ENCODE peak calls at places on chromosomes 4 and X, in eight cellular contexts. One of them, this sample, is unnamed.

GRCh38 chr4:147351083-147351787 is 129.7 kb upstream of the EDNRA start:
- DNase-seq in activated CD8-positive, alpha-beta T cell treated with anti-CD3 and anti-CD28 coated beads for 36 hours: no peak
- DNase-seq in GF-D8: no peak
- DNase-seq in WTC11: no peak
- DNase-seq in GM03348: no peak
- DNase-seq in coronary artery: no peak
- DNase-seq in Kasumi-1: no peak
- DNase-seq in nephron progenitor cell: no peak
- DNase-seq in this sample: no peak

GRCh38 chr4:139633195-139633594 is 32.4 kb upstream of the MGST2 start:
- DNase-seq in activated CD8-positive, alpha-beta T cell treated with anti-CD3 and anti-CD28 coated beads for 36 hours: no peak
- DNase-seq in GF-D8: no peak
- DNase-seq in WTC11: no peak
- DNase-seq in GM03348: no peak
- DNase-seq in coronary artery: no peak
- DNase-seq in Kasumi-1: no peak
- DNase-seq in nephron progenitor cell: no peak
- DNase-seq in this sample: no peak

GRCh38 chr4:59818656-59819055 is 1381.5 kb upstream of the ADGRL3 start:
- DNase-seq in activated CD8-positive, alpha-beta T cell treated with anti-CD3 and anti-CD28 coated beads for 36 hours: peak
- DNase-seq in GF-D8: no peak
- DNase-seq in WTC11: no peak
- DNase-seq in GM03348: no peak
- DNase-seq in coronary artery: no peak
- DNase-seq in Kasumi-1: peak
- DNase-seq in nephron progenitor cell: no peak
- DNase-seq in this sample: no peak

GRCh38 chr4:95290702-95291101 is 258.1 kb downstream of the UNC5C start:
- DNase-seq in activated CD8-positive, alpha-beta T cell treated with anti-CD3 and anti-CD28 coated beads for 36 hours: no peak
- DNase-seq in GF-D8: no peak
- DNase-seq in WTC11: no peak
- DNase-seq in GM03348: no peak
- DNase-seq in coronary artery: no peak
- DNase-seq in Kasumi-1: no peak
- DNase-seq in nephron progenitor cell: no peak
- DNase-seq in this sample: no peak

GRCh38 chrX:74178536-74178935 is 125.4 kb upstream of the ZCCHC13 start:
- DNase-seq in activated CD8-positive, alpha-beta T cell treated with anti-CD3 and anti-CD28 coated beads for 36 hours: no peak
- DNase-seq in GF-D8: no peak
- DNase-seq in WTC11: peak
- DNase-seq in GM03348: no peak
- DNase-seq in coronary artery: no peak
- DNase-seq in Kasumi-1: no peak
- DNase-seq in nephron progenitor cell: peak
- DNase-seq in this sample: no peak

GRCh38 chrX:80335062-80335830 is 85.0 kb upstream of the TENT5D start:
- DNase-seq in activated CD8-positive, alpha-beta T cell treated with anti-CD3 and anti-CD28 coated beads for 36 hours: peak
- DNase-seq in GF-D8: no peak
- DNase-seq in WTC11: peak
- DNase-seq in GM03348: peak
- DNase-seq in coronary artery: no peak
- DNase-seq in Kasumi-1: no peak
- DNase-seq in nephron progenitor cell: no peak
- DNase-seq in this sample: no peak

GRCh38 chr4:98516042-98516440 is 142.4 kb downstream of the TSPAN5 start:
- DNase-seq in activated CD8-positive, alpha-beta T cell treated with anti-CD3 and anti-CD28 coated beads for 36 hours: no peak
- DNase-seq in GF-D8: no peak
- DNase-seq in WTC11: no peak
- DNase-seq in GM03348: peak
- DNase-seq in coronary artery: no peak
- DNase-seq in Kasumi-1: no peak
- DNase-seq in nephron progenitor cell: no peak
- DNase-seq in this sample: no peak

GRCh38 chr4:184762100-184762499 is 28.2 kb upstream of the CENPU start:
- DNase-seq in activated CD8-positive, alpha-beta T cell treated with anti-CD3 and anti-CD28 coated beads for 36 hours: peak
- DNase-seq in GF-D8: no peak
- DNase-seq in WTC11: no peak
- DNase-seq in GM03348: no peak
- DNase-seq in coronary artery: no peak
- DNase-seq in Kasumi-1: no peak
- DNase-seq in nephron progenitor cell: no peak
- DNase-seq in this sample: peak

GRCh38 chr4:14867847-14868246 is 134.4 kb upstream of the CPEB2 start:
- DNase-seq in activated CD8-positive, alpha-beta T cell treated with anti-CD3 and anti-CD28 coated beads for 36 hours: no peak
- DNase-seq in GF-D8: no peak
- DNase-seq in WTC11: no peak
- DNase-seq in GM03348: no peak
- DNase-seq in coronary artery: no peak
- DNase-seq in Kasumi-1: no peak
- DNase-seq in nephron progenitor cell: peak
- DNase-seq in this sample: no peak

GRCh38 chr4:53688186-53688790 is 97.0 kb upstream of the LNX1 start:
- DNase-seq in activated CD8-positive, alpha-beta T cell treated with anti-CD3 and anti-CD28 coated beads for 36 hours: peak
- DNase-seq in GF-D8: peak
- DNase-seq in WTC11: no peak
- DNase-seq in GM03348: peak
- DNase-seq in coronary artery: no peak
- DNase-seq in Kasumi-1: peak
- DNase-seq in nephron progenitor cell: no peak
- DNase-seq in this sample: no peak

GRCh38 chrX:136586386-136586785 is 54.4 kb downstream of the VGLL1 start:
- DNase-seq in activated CD8-positive, alpha-beta T cell treated with anti-CD3 and anti-CD28 coated beads for 36 hours: peak
- DNase-seq in GF-D8: no peak
- DNase-seq in WTC11: no peak
- DNase-seq in GM03348: no peak
- DNase-seq in coronary artery: no peak
- DNase-seq in Kasumi-1: peak
- DNase-seq in nephron progenitor cell: no peak
- DNase-seq in this sample: no peak

GRCh38 chr4:113882668-113883067 is 96.8 kb downstream of the ARSJ start:
- DNase-seq in activated CD8-positive, alpha-beta T cell treated with anti-CD3 and anti-CD28 coated beads for 36 hours: no peak
- DNase-seq in GF-D8: no peak
- DNase-seq in WTC11: no peak
- DNase-seq in GM03348: no peak
- DNase-seq in coronary artery: no peak
- DNase-seq in Kasumi-1: no peak
- DNase-seq in nephron progenitor cell: no peak
- DNase-seq in this sample: no peak

GRCh38 chr4:89598602-89599001 is 238.4 kb downstream of the SNCA start:
- DNase-seq in activated CD8-positive, alpha-beta T cell treated with anti-CD3 and anti-CD28 coated beads for 36 hours: no peak
- DNase-seq in GF-D8: no peak
- DNase-seq in WTC11: no peak
- DNase-seq in GM03348: no peak
- DNase-seq in coronary artery: no peak
- DNase-seq in Kasumi-1: peak
- DNase-seq in nephron progenitor cell: no peak
- DNase-seq in this sample: no peak

GRCh38 chr4:2179717-2180116 is 62.2 kb downstream of the HAUS3 start:
- DNase-seq in activated CD8-positive, alpha-beta T cell treated with anti-CD3 and anti-CD28 coated beads for 36 hours: no peak
- DNase-seq in GF-D8: no peak
- DNase-seq in WTC11: no peak
- DNase-seq in GM03348: no peak
- DNase-seq in coronary artery: no peak
- DNase-seq in Kasumi-1: no peak
- DNase-seq in nephron progenitor cell: no peak
- DNase-seq in this sample: no peak

GRCh38 chr4:38574559-38575333 is 89.3 kb upstream of the KLF3 start:
- DNase-seq in activated CD8-positive, alpha-beta T cell treated with anti-CD3 and anti-CD28 coated beads for 36 hours: no peak
- DNase-seq in GF-D8: no peak
- DNase-seq in WTC11: no peak
- DNase-seq in GM03348: no peak
- DNase-seq in coronary artery: no peak
- DNase-seq in Kasumi-1: peak
- DNase-seq in nephron progenitor cell: no peak
- DNase-seq in this sample: no peak

GRCh38 chr4:123848615-123849014 is 452.0 kb downstream of the SPRY1 start:
- DNase-seq in activated CD8-positive, alpha-beta T cell treated with anti-CD3 and anti-CD28 coated beads for 36 hours: no peak
- DNase-seq in GF-D8: no peak
- DNase-seq in WTC11: no peak
- DNase-seq in GM03348: no peak
- DNase-seq in coronary artery: no peak
- DNase-seq in Kasumi-1: no peak
- DNase-seq in nephron progenitor cell: no peak
- DNase-seq in this sample: no peak

GRCh38 chr4:8592366-8593267 is at the start of gene CPZ:
- DNase-seq in activated CD8-positive, alpha-beta T cell treated with anti-CD3 and anti-CD28 coated beads for 36 hours: no peak
- DNase-seq in GF-D8: no peak
- DNase-seq in WTC11: peak
- DNase-seq in GM03348: peak
- DNase-seq in coronary artery: no peak
- DNase-seq in Kasumi-1: no peak
- DNase-seq in nephron progenitor cell: peak
- DNase-seq in this sample: no peak

GRCh38 chrX:103616676-103617186 is 9.0 kb downstream of the TCEAL3 start:
- DNase-seq in activated CD8-positive, alpha-beta T cell treated with anti-CD3 and anti-CD28 coated beads for 36 hours: no peak
- DNase-seq in GF-D8: no peak
- DNase-seq in WTC11: no peak
- DNase-seq in GM03348: no peak
- DNase-seq in coronary artery: no peak
- DNase-seq in Kasumi-1: no peak
- DNase-seq in nephron progenitor cell: no peak
- DNase-seq in this sample: no peak

GRCh38 chr4:1717129-1718094 is 3.7 kb downstream of the TMEM129 start:
- DNase-seq in activated CD8-positive, alpha-beta T cell treated with anti-CD3 and anti-CD28 coated beads for 36 hours: no peak
- DNase-seq in GF-D8: no peak
- DNase-seq in WTC11: no peak
- DNase-seq in GM03348: no peak
- DNase-seq in coronary artery: no peak
- DNase-seq in Kasumi-1: no peak
- DNase-seq in nephron progenitor cell: no peak
- DNase-seq in this sample: no peak

GRCh38 chrX:53312946-53313745 is 31.8 kb upstream of the IQSEC2 start:
- DNase-seq in activated CD8-positive, alpha-beta T cell treated with anti-CD3 and anti-CD28 coated beads for 36 hours: peak
- DNase-seq in GF-D8: peak
- DNase-seq in WTC11: peak
- DNase-seq in GM03348: peak
- DNase-seq in coronary artery: no peak
- DNase-seq in Kasumi-1: peak
- DNase-seq in nephron progenitor cell: peak
- DNase-seq in this sample: peak

GRCh38 chr4:183960021-183960420 is 54.9 kb downstream of the STOX2 start:
- DNase-seq in activated CD8-positive, alpha-beta T cell treated with anti-CD3 and anti-CD28 coated beads for 36 hours: no peak
- DNase-seq in GF-D8: no peak
- DNase-seq in WTC11: peak
- DNase-seq in GM03348: peak
- DNase-seq in coronary artery: no peak
- DNase-seq in Kasumi-1: no peak
- DNase-seq in nephron progenitor cell: peak
- DNase-seq in this sample: no peak